ENCODE peak calls at places on chromosomes 13 and 19, in four cellular contexts. J is GM12878, X is K562, T is HepG2. W is an unnamed sample.

GRCh38 chr19:7833225-7834156 is 3.5 kb downstream of the EVI5L start:
- DNase-seq in T (peak), J (no peak), X (peak), W (no peak)

GRCh38 chr19:5988520-5989387 is 10.8 kb upstream of the RANBP3 start:
- DNase-seq in X (no peak), T (no peak), J (no peak), W (no peak)

GRCh38 chr13:99224019-99224418 is 23.4 kb downstream of the UBAC2 start:
- DNase-seq in X (no peak), T (no peak), J (no peak), W (no peak)

GRCh38 chr13:50115695-50116094 is 100.5 kb downstream of the KCNRG start:
- DNase-seq in J (no peak), X (no peak), T (no peak), W (no peak)

GRCh38 chr19:5719274-5719960 is 529 bp downstream of the LONP1 start:
- DNase-seq in X (peak), J (no peak), T (no peak), W (no peak)

GRCh38 chr13:31437975-31438374 is 238.2 kb downstream of the B3GLCT start:
- DNase-seq in T (no peak), X (no peak), J (peak), W (no peak)

GRCh38 chr13:100234524-100235136 is 145.7 kb downstream of the PCCA start:
- DNase-seq in X (no peak), J (no peak), T (peak), W (no peak)

GRCh38 chr19:6533746-6534418 is 3.1 kb downstream of the TNFSF9 start:
- DNase-seq in X (peak), J (no peak), T (no peak), W (no peak)

GRCh38 chr19:10625003-10625761 is at the start of gene SLC44A2:
- DNase-seq in X (peak), J (no peak), T (no peak), W (no peak)

GRCh38 chr19:50626796-50627195 is 12.9 kb downstream of the SYT3 start:
- DNase-seq in J (no peak), T (no peak), X (no peak), W (no peak)

GRCh38 chr13:95541911-95542484 is 10.5 kb upstream of the CLDN10 start:
- DNase-seq in X (no peak), T (no peak), J (no peak), W (no peak)

GRCh38 chr13:102452831-102453230 is 51.0 kb upstream of the FGF14 start:
- DNase-seq in T (no peak), X (no peak), J (no peak), W (no peak)

GRCh38 chr19:9917322-9917721 is 19.0 kb downstream of the OLFM2 start:
- DNase-seq in J (no peak), X (peak), T (peak), W (peak)

GRCh38 chr19:53892981-53893325 is 11.0 kb downstream of the PRKCG start:
- DNase-seq in T (no peak), J (no peak), X (peak), W (peak)

GRCh38 chr19:53896682-53897081 is 12.4 kb upstream of the CACNG7 start:
- DNase-seq in J (no peak), T (no peak), X (no peak), W (no peak)

GRCh38 chr19:53897459-53897858 is 11.6 kb upstream of the CACNG7 start:
- DNase-seq in X (no peak), T (no peak), J (no peak), W (no peak)

GRCh38 chr19:53894736-53895135 is 12.7 kb downstream of the PRKCG start:
- DNase-seq in X (no peak), T (no peak), J (no peak), W (no peak)

DNA sequence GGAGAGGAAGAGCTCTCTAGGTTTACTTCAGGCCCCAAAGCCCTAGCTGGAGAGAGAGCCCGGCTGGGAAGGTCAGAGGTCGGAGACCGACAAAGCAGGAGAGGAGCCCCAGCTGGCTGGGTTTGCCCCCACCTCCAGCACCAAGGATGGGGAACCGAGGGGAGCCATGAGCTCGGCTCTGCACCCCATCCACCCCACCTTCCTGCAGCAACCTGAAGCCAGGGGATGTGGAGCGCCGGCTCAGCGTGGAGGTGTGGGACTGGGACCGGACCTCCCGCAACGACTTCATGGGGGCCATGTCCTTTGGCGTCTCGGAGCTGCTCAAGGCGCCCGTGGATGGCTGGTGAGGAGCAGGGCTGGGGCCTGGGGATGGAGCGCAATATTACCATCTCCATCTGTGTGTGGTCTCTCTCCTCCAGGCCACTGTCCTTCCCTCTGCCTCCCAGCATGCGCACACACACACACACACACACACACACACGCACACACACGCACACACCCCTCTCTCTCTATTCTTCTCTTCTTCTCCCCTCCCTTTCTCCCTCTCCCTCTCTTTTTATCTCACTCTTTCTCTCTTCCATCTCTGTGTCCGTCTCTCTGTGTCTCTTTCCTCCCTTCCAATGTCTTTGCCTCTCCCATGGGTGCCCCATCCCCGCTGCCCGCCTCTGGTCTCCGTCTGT is 10.4 kb downstream of the PRKCG start:
- DNase-seq in X (no peak), J (no peak), T (no peak), W (no peak)
- TF ChIP-seq FOXK2 in X (no peak), J (no peak), T (no peak), W (no peak)

GRCh38 chr19:991932-992669 is 8.0 kb downstream of the WDR18 start:
- DNase-seq in X (no peak), J (no peak), T (no peak), W (no peak)
- TF ChIP-seq BHLHE40 in X (no peak), J (no peak), T (no peak), W (no peak)

GRCh38 chr19:54206030-54206830 is 5.6 kb downstream of the RPS9 start:
- DNase-seq in T (no peak), X (peak), J (no peak), W (no peak)
- TF ChIP-seq TARDBP in T (no peak), X (no peak), J (no peak), W (no peak)

DNA sequence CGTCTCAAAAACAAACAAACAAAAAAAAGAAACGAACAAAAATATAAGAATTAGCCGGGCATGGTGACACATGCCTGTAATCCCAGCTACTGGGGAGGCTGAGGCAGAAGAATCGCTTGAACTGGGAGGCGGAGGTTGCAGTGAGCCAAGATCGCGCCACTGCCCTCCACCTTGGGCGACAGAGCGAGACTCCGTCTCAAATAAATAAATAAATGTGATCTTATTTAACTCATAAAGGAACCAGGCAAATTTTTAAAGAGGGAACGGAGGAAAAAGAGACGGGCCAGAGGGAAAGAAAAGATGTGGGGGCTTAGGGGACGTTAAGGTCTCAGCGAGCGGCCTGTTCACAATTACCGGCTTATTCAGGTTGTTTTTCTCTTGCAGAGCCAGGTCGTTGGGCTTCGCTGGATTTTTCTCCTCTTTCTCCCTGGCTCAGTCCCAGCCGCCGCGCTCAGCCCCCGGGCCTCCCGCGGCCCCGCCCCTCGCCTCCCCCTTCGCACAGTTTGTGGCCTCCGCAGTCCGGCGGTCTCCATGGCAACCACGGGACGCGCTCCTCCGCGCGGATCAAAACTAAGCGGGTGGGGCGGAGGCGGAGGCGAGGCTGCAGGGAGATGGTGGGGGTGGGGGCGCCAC is 2.8 kb upstream of the CCDC8 start:
- DNase-seq in T (peak), X (peak), J (no peak), W (peak)
- TF ChIP-seq FOXK2 in T (no peak), X (no peak), J (no peak), W (no peak)

W was measured in HEK293T.